ENCODE peak calls at places on chromosomes 3 and 15, in nine cellular contexts. K is thyroid gland, S is tibial nerve, J is body of pancreas, U is ovary, Y is sigmoid colon, E is thoracic aorta, W is fibroblast of lung, L is adrenal gland. Z is an unnamed sample. For H3K9me3, the result is how much of the 10 kb centered on the place peaks cover.

GRCh38 chr3:187839422-187839821 is 94.2 kb upstream of the BCL6 start:
- DNase-seq in Y (no peak), L (no peak), J (no peak), K (no peak), W (no peak), S (no peak), U (no peak), E (no peak), Z (no peak)

GRCh38 chr3:186949281-186949982 is 19.1 kb downstream of the ST6GAL1 start:
- DNase-seq in E (no peak), Y (no peak), W (peak), S (no peak), U (no peak), K (no peak), J (no peak), L (no peak), Z (no peak)

GRCh38 chr3:143122089-143122430 is 2.5 kb downstream of the CHST2 start:
- DNase-seq in L (no peak), K (no peak), E (no peak), S (no peak), U (no peak), Y (no peak), W (no peak), J (no peak), Z (no peak)

GRCh38 chr15:69734699-69735098 is 282.1 kb downstream of the RPLP1 start:
- DNase-seq in J (no peak), E (no peak), W (no peak), U (no peak), L (no peak), Y (no peak), S (no peak), K (no peak), Z (no peak)

GRCh38 chr3:186365202-186365974 is 3.4 kb upstream of the DGKG start:
- DNase-seq in W (peak), K (peak), Y (peak), S (no peak), E (peak), U (no peak), J (no peak), L (no peak), Z (no peak)

GRCh38 chr3:50525987-50526386 is 22.6 kb upstream of the CACNA2D2 start:
- DNase-seq in J (no peak), E (no peak), W (peak), Y (no peak), S (peak), L (peak), K (peak), U (no peak), Z (no peak)

GRCh38 chr3:64224826-64225606 is at the start of gene PRICKLE2:
- DNase-seq in K (peak), L (peak), W (peak), E (peak), U (peak), Y (peak), J (peak), S (peak), Z (peak)

GRCh38 chr15:73346735-73347312 is 21.9 kb downstream of the HCN4 start:
- DNase-seq in U (peak), E (no peak), L (peak), S (peak), Y (no peak), K (peak), W (peak), J (peak), Z (no peak)

GRCh38 chr15:62254137-62254934 is 89.3 kb upstream of the C2CD4B start:
- DNase-seq in K (peak), L (peak), U (no peak), W (peak), J (peak), E (no peak), S (peak), Y (peak), Z (peak)

GRCh38 chr15:23422946-23423708 is 23.9 kb downstream of the GOLGA6L2 start:
- DNase-seq in K (no peak), L (peak), E (no peak), S (no peak), Y (peak), W (peak), J (no peak), U (no peak), Z (no peak)

GRCh38 chr3:54846085-54846484 is 81.8 kb downstream of the LRTM1 start:
- DNase-seq in Y (no peak), L (no peak), E (no peak), K (no peak), U (no peak), S (no peak), W (no peak), J (no peak), Z (no peak)

GRCh38 chr3:57007513-57008415 is 52.7 kb upstream of the SPATA12 start:
- DNase-seq in L (peak), J (no peak), U (peak), K (peak), S (peak), Y (peak), W (peak), E (peak), Z (peak)

GRCh38 chr3:63918321-63918720 is 6.1 kb upstream of the SCAANT1 start:
- DNase-seq in Y (no peak), K (no peak), S (no peak), W (peak), E (no peak), U (no peak), L (no peak), J (no peak), Z (no peak)

GRCh38 chr3:60202052-60202753 is 1049.0 kb downstream of the FHIT start:
- DNase-seq in L (no peak), E (no peak), S (no peak), U (no peak), Y (no peak), K (no peak), J (no peak), W (no peak), Z (no peak)

GRCh38 chr3:52134761-52135160 is 19.5 kb downstream of the POC1A start:
- DNase-seq in E (no peak), W (no peak), S (no peak), K (no peak), U (no peak), J (no peak), Y (no peak), L (no peak), Z (no peak)

GRCh38 chr15:90895571-90896117 is 7.5 kb upstream of the MAN2A2 start:
- DNase-seq in Y (no peak), U (no peak), K (no peak), E (no peak), L (peak), W (no peak), J (no peak), S (no peak), Z (no peak)

GRCh38 chr3:55461896-55462295 is 25.2 kb downstream of the WNT5A start:
- DNase-seq in K (no peak), S (no peak), J (no peak), Y (no peak), L (no peak), E (no peak), U (no peak), W (peak), Z (no peak)

GRCh38 chr15:88805031-88805780 is 2.0 kb downstream of the ACAN start:
- DNase-seq in L (no peak), E (no peak), K (no peak), J (peak), Y (no peak), W (no peak), S (no peak), U (no peak), Z (no peak)

GRCh38 chr3:126342991-126343661 is 14.1 kb downstream of the KLF15 start:
- DNase-seq in K (no peak), J (no peak), S (no peak), W (no peak), E (no peak), U (peak), Y (peak), L (peak), Z (no peak)

GRCh38 chr3:64238971-64239667 is 13.9 kb upstream of the PRICKLE2 start:
- DNase-seq in U (peak), W (peak), S (peak), J (peak), K (no peak), L (peak), Y (peak), E (peak), Z (peak)

GRCh38 chr15:33031324-33031736 is 163.2 kb downstream of the FMN1 start:
- DNase-seq in J (no peak), U (no peak), L (no peak), K (no peak), S (no peak), W (peak), E (no peak), Y (no peak), Z (no peak)

GRCh38 chr3:110519066-110519465 is 552.5 kb upstream of the NECTIN3 start:
- DNase-seq in L (no peak), E (no peak), U (no peak), S (no peak), K (no peak), Y (no peak), J (no peak), W (no peak), Z (no peak)

DNA sequence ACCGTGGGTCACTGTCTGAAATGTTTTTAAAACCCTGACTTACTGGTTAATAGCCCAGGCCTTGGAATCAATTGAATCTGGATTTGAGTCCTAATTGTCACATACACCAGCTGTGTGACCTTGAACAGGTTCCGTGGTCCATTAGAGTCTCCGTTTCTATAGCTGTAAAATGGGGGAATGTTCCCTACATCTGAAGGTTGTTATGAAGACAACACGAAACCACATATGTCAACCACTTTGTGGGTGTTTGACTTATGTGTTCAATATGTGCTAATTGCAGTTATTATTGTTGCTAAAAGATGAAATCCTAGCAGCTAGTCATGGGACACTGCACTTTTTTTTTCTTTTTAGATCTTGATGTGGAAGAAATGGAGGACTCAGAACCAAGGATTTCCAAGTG is 35.3 kb downstream of the ZBTB38 start:
- DNase-seq in L (no peak), J (no peak), Y (no peak), S (no peak), K (no peak), W (no peak), E (no peak), U (no peak), Z (no peak)
- H3K4me3 ChIP-seq in L (no peak), J (no peak), Y (peak), S (peak), K (no peak), W (peak), E (peak), U (peak), Z (peak)

GRCh38 chr3:148931574-148931973 is 59.8 kb upstream of the GYG1 start:
- DNase-seq in J (no peak), Y (no peak), S (no peak), L (no peak), K (no peak), E (no peak), W (no peak), U (no peak), Z (no peak)
- TF ChIP-seq CTCF in J (no peak), Y (no peak), S (no peak), L (no peak), K (no peak), E (no peak), W (no peak), U (no peak), Z (no peak)

GRCh38 chr15:99568548-99569352 is 3.0 kb downstream of the MEF2A start:
- DNase-seq in U (no peak), K (no peak), L (no peak), S (no peak), J (no peak), Y (no peak), E (no peak), W (peak), Z (no peak)

GRCh38 chr15:99574048-99574447 is 8.3 kb downstream of the MEF2A start:
- DNase-seq in E (no peak), Y (no peak), L (no peak), U (no peak), W (no peak), J (no peak), K (no peak), S (no peak), Z (no peak)

GRCh38 chr15:99566157-99566900 is 545 bp downstream of the MEF2A start:
- DNase-seq in S (no peak), L (no peak), K (peak), Y (peak), E (no peak), W (peak), U (peak), J (peak), Z (no peak)

GRCh38 chr15:99574502-99574901 is 8.7 kb downstream of the MEF2A start:
- DNase-seq in J (no peak), W (no peak), L (no peak), K (no peak), E (no peak), U (no peak), S (no peak), Y (no peak), Z (no peak)

GRCh38 chr15:99571299-99571698 is 5.5 kb downstream of the MEF2A start:
- DNase-seq in W (no peak), K (no peak), Y (no peak), U (no peak), L (no peak), E (no peak), S (no peak), J (no peak), Z (no peak)
- H3K9me3 ChIP-seq in W (under half), K (under half), Y (under half), U (under half), L (under half), E (under half), S (under half), J (under half), Z (under half)

DNA sequence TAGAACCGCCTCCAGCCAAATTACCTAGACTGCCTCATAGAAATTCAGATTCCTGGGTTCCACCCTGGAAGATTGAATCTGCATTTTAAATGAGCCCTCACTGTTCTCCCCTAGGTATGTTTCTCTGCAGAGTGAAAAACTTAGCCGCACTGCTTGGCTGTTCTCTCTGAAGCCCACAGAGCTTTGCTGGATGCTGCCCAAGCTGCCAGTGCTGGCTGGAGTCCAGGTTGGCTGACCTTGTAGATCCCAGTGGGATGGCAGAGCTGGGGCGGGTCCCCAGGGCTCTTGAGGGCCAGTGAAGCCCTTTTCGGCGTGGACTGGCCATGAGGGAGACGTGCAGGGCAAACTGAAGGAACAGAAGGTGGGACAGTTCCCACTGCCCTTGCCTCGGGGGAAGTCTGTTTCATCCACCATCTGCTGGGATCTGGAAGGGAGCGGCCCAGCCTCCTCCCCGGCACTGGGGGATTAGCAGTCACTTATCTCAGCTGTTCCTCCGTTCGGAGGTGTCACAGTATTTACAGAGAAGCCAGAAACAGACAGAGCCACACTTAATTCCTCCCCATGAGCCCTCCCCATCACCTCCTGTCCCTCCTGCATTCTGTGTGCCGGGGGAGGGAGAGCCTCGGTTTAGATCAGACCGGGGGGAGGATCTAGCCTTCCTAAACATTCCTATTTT is 3.9 kb upstream of the ACTC1 start:
- DNase-seq in L (peak), W (peak), U (no peak), E (peak), J (peak), S (no peak), K (peak), Y (no peak), Z (no peak)
- H3K4me3 ChIP-seq in L (no peak), W (no peak), U (no peak), E (no peak), J (no peak), S (no peak), K (no peak), Y (no peak), Z (no peak)

GRCh38 chr15:92653836-92654524 is 1.6 kb downstream of the FAM174B start:
- DNase-seq in Y (peak), K (peak), W (peak), S (no peak), U (peak), L (no peak), J (peak), E (no peak), Z (no peak)
- TF ChIP-seq CTCF in Y (no peak), K (no peak), W (no peak), S (no peak), U (no peak), L (no peak), J (no peak), E (no peak), Z (no peak)

GRCh38 chr3:128858167-128858566 is 21.3 kb upstream of the ACAD9 start:
- DNase-seq in J (no peak), S (no peak), U (no peak), E (no peak), L (no peak), W (no peak), K (no peak), Y (no peak), Z (no peak)
- H3K9me3 ChIP-seq in J (under half), S (under half), U (under half), E (under half), L (under half), W (under half), K (under half), Y (under half), Z (under half)

GRCh38 chr3:41369838-41370237 is 170.5 kb downstream of the CTNNB1 start:
- DNase-seq in W (no peak), U (no peak), S (no peak), L (no peak), J (no peak), E (no peak), Y (no peak), K (no peak), Z (no peak)

GRCh38 chr3:41362638-41363559 is 163.6 kb downstream of the CTNNB1 start:
- DNase-seq in J (no peak), K (peak), Y (no peak), S (no peak), U (no peak), E (no peak), L (no peak), W (no peak), Z (no peak)

GRCh38 chr3:41363830-41364523 is 164.7 kb downstream of the CTNNB1 start:
- DNase-seq in S (no peak), Y (no peak), U (no peak), E (no peak), K (no peak), W (no peak), J (no peak), L (no peak), Z (no peak)

GRCh38 chr3:41365973-41366372 is 166.7 kb downstream of the CTNNB1 start:
- DNase-seq in W (no peak), Y (no peak), E (no peak), U (no peak), S (no peak), K (no peak), J (no peak), L (no peak), Z (no peak)

DNA sequence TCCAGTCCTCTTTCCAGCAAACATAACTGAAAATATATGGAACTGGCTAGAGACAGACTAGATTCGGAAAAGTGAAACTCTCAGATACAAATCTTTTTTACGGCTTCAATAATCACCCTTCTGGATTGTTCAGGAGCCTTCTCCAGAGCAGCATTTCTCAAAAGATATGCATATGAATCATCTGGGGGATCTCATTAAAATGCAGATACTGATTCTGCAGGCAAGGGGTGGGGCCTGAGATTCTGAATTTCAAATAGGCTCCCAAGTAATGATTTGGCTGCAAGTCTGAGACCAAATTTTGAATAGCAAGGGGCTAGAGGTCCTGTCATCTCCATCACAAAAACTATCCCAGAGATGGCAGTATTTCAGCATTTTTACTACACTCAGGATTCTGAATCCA is 165.4 kb downstream of the CTNNB1 start:
- DNase-seq in J (no peak), Y (no peak), L (no peak), S (no peak), U (no peak), W (peak), E (no peak), K (no peak), Z (no peak)
- H3K4me3 ChIP-seq in J (no peak), Y (no peak), L (no peak), S (no peak), U (no peak), W (no peak), E (no peak), K (no peak), Z (no peak)

GRCh38 chr3:28799084-28799483 is 450.5 kb upstream of the AZI2 start:
- DNase-seq in W (peak), J (no peak), S (no peak), L (no peak), E (no peak), U (no peak), K (no peak), Y (no peak), Z (no peak)
- TF ChIP-seq CTCF in W (no peak), J (no peak), S (no peak), L (no peak), E (no peak), U (no peak), K (no peak), Y (no peak), Z (no peak)

Z was measured in AG04450.